ENCODE peak calls at places on chromosome 20, in nine cellular contexts. Z, H, I, X, D, V, U, W and M are unnamed samples.

GRCh38 chr20:63957690-63958441 is 1.6 kb upstream of the UCKL1 start:
- DNase-seq in Z (no peak), H (peak; percentile 64), I (no peak), X (no peak), D (peak; percentile 23), V (peak; percentile 57), U (no peak), W (no peak), M (no peak)

GRCh38 chr20:49786671-49787370 is 25.8 kb upstream of the SLC9A8 start:
- DNase-seq in Z (no peak), H (peak; percentile 42), I (no peak), X (no peak), D (peak; percentile 20), V (no peak), U (no peak), W (no peak), M (no peak)

GRCh38 chr20:19431308-19431685 is 218.9 kb downstream of the SLC24A3 start:
- DNase-seq in Z (no peak), H (no peak), I (no peak), X (no peak), D (no peak), V (no peak), U (no peak), W (no peak), M (no peak)

GRCh38 chr20:44709380-44709779 is 5.8 kb upstream of the CCN5 start:
- DNase-seq in Z (no peak), H (no peak), I (no peak), X (no peak), D (no peak), V (no peak), U (no peak), W (no peak), M (no peak)

GRCh38 chr20:45291526-45291925 is 15.1 kb upstream of the RBPJL start:
- DNase-seq in Z (no peak), H (no peak), I (no peak), X (no peak), D (no peak), V (no peak), U (no peak), W (no peak), M (no peak)

GRCh38 chr20:37337208-37337955 is 8.6 kb upstream of the SRC start:
- DNase-seq in Z (no peak), H (no peak), I (no peak), X (no peak), D (no peak), V (no peak), U (no peak), W (no peak), M (no peak)

GRCh38 chr20:1895674-1896496 is 678 bp downstream of the SIRPA start:
- DNase-seq in Z (no peak), H (no peak), I (no peak), X (no peak), D (no peak), V (peak; percentile 47), U (no peak), W (no peak), M (no peak)

GRCh38 chr20:50550531-50550930 is 40.3 kb downstream of the PTPN1 start:
- DNase-seq in Z (no peak), H (no peak), I (no peak), X (no peak), D (no peak), V (no peak), U (no peak), W (no peak), M (no peak)

GRCh38 chr20:16929756-16930155 is 181.6 kb downstream of the OTOR start:
- DNase-seq in Z (no peak), H (no peak), I (no peak), X (no peak), D (peak; percentile 59), V (no peak), U (no peak), W (no peak), M (no peak)

GRCh38 chr20:3797592-3798404 is 1.7 kb downstream of the CDC25B start:
- DNase-seq in Z (no peak), H (no peak), I (no peak), X (no peak), D (peak; percentile 67), V (no peak), U (no peak), W (peak; percentile 11), M (no peak)

GRCh38 chr20:63206878-63207277 is 9.1 kb downstream of the YTHDF1 start:
- DNase-seq in Z (no peak), H (no peak), I (no peak), X (no peak), D (peak; percentile 17), V (no peak), U (no peak), W (no peak), M (no peak)

GRCh38 chr20:59163641-59164530 is at the start of gene ZNF831:
- DNase-seq in Z (no peak), H (no peak), I (peak; percentile 64), X (no peak), D (no peak), V (no peak), U (no peak), W (no peak), M (peak; percentile 31)

GRCh38 chr20:45097485-45098095 is 3.3 kb downstream of the KCNS1 start:
- DNase-seq in Z (no peak), H (peak; percentile 52), I (peak; percentile 31), X (no peak), D (no peak), V (no peak), U (no peak), W (peak; percentile 67), M (no peak)

GRCh38 chr20:55139173-55139765 is 663.9 kb downstream of the DOK5 start:
- DNase-seq in Z (no peak), H (no peak), I (no peak), X (no peak), D (no peak), V (no peak), U (no peak), W (no peak), M (no peak)

GRCh38 chr20:57480444-57481152 is 44.3 kb downstream of the CTCFL start:
- DNase-seq in Z (no peak), H (no peak), I (peak; percentile 16), X (no peak), D (no peak), V (no peak), U (peak; percentile 66), W (no peak), M (peak; percentile 84)

GRCh38 chr20:59145926-59146800 is 17.5 kb upstream of the ZNF831 start:
- DNase-seq in Z (peak; percentile 28), H (no peak), I (peak; percentile 66), X (no peak), D (no peak), V (no peak), U (peak; percentile 59), W (no peak), M (no peak)

GRCh38 chr20:61626412-61626811 is 374.4 kb downstream of the CDH4 start:
- DNase-seq in Z (no peak), H (no peak), I (no peak), X (no peak), D (no peak), V (no peak), U (no peak), W (no peak), M (no peak)

DNA sequence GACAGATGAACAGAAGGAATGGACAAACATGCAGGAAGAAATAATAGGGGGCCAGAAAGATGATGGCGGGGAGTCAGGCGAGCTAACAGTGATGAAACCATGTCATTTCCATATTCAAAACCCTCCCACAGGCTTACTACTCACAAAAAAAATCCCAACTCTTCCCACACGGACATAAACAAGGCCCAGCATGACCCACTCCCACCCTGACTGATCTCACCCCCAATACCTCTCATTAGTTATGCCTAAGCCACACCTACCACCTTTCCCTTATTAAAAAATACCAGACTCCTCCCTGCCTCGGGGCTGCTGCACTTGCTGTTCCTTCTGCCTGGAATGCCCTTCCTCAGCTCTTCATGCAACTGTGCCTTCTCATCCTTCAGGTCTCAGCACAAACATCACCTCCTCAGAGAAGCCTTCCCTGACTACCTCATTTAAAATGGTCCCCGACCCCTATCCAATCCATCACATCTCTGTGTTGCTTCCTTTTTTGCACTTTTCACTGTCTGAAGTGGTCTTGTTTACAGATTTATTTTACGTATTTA is 145.8 kb downstream of the PREX1 start:
- DNase-seq in Z (no peak), H (no peak), I (no peak), X (no peak), D (no peak), V (no peak), U (no peak), W (no peak), M (no peak)
- H3K4me3 ChIP-seq in Z (no peak overlapping the region), H (no peak overlapping the region), I (no peak overlapping the region), X (peak overlapping the region; percentile 35), D (no peak overlapping the region), V (no peak overlapping the region), U (no peak overlapping the region), W (peak overlapping the region; percentile 46), M (no peak overlapping the region)

DNA sequence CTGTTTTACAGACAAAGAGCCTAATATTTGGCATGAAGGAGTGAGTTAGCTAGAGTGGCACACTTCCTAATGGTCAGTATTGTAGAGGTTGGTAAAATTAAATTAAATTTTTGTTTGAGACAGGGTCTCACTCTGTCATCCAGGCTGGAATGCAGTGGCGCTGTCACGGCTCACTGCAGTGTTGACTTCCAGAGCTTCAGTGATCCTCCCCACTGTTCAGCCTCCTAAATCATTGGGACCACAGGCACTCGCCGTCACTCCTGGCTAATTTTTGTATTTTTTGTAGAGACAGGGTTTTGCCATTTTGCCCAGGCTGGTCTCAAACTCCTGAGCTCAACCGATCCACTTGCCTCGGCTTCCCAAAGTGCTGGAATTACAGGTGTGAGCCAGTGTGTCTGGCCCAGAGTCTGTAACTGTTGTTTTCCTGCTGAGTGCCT is 70.9 kb downstream of the SCAND1 start:
- DNase-seq in Z (no peak), H (no peak), I (no peak), X (no peak), D (no peak), V (no peak), U (no peak), W (no peak), M (no peak)
- H3K4me3 ChIP-seq in Z (no peak overlapping the region), H (no peak overlapping the region), I (no peak overlapping the region), X (peak overlapping the region; percentile 48), D (no peak overlapping the region), V (no peak overlapping the region), U (no peak overlapping the region), W (peak overlapping the region; percentile 45), M (no peak overlapping the region)

GRCh38 chr20:42419814-42420532 is 769.7 kb downstream of the PTPRT start:
- DNase-seq in Z (no peak), H (no peak), I (no peak), X (no peak), D (no peak), V (no peak), U (no peak), W (no peak), M (no peak)
- H3K4me3 ChIP-seq in Z (no peak overlapping the region), H (no peak overlapping the region), I (no peak overlapping the region), X (no peak overlapping the region), D (no peak overlapping the region), V (no peak overlapping the region), U (no peak overlapping the region), W (no peak overlapping the region), M (no peak overlapping the region)

DNA sequence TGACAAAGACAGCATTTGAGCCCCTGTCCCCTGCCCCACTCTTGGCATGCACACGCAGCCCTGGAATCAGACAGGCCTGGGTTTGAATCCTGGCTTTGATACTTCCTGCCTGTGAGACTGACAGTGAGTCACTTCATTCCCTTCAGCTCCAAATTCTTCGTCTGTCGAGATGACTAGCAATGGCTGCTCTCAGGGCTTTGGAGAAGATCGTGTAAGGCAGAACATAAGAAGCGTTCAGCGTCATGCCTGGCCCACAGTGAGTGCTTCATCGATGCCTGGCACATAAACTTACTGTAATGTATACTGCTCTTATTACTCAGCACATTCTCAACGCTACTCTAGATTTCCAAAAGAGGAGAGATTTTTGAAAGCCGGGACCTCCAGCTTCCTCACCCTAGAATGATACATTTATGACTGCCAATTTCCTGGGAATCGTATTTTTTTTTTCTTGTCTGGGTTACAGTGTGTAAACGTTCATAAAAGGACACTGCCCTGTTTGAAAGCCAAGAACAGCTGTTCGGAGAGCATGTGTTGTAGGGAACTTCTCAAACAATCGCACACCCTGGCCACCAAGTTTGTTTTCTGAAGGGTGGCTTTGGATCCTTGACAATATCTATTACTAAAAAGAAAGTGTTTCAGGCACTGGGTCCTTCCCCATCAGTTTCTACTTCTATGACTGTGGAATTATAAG is 16.2 kb upstream of the BCAS1 start:
- DNase-seq in Z (no peak), H (peak; percentile 13), I (no peak), X (peak; percentile 4), D (peak; percentile 57), V (no peak), U (no peak), W (no peak), M (no peak)
- H3K4me3 ChIP-seq in Z (no peak overlapping the region), H (no peak overlapping the region), I (no peak overlapping the region), X (no peak overlapping the region), D (no peak overlapping the region), V (no peak overlapping the region), U (no peak overlapping the region), W (no peak overlapping the region), M (no peak overlapping the region)